ENCODE peak calls at places on chromosomes 7 and 10, in ten cellular contexts. Q is left ventricle myocardium inferior, U is NCI-H1092, R is hippocampal formation, P is left colon, O is fibroblast of gingiva, X is upper lobe of right lung, L is T-helper 2 cell, W is NCI-H2029, D is aorta. A is an unnamed sample.

GRCh38 chr7:101952355-101953247 is 135.2 kb downstream of the CUX1 start:
- DNase-seq in Q (no peak), U (no peak), R (no peak), P (no peak), O (peak; percentile 73), X (no peak), L (no peak), W (no peak), D (peak; percentile 71), A (no peak)

GRCh38 chr10:112304460-112304859 is 21.3 kb downstream of the TECTB start:
- DNase-seq in Q (no peak), U (no peak), R (no peak), P (no peak), O (peak; percentile 8), X (no peak), L (no peak), W (no peak), D (no peak), A (no peak)

GRCh38 chr7:151756866-151757265 is 120.0 kb downstream of the PRKAG2 start:
- DNase-seq in Q (no peak), U (no peak), R (no peak), P (no peak), O (no peak), X (no peak), L (no peak), W (no peak), D (no peak), A (no peak)

GRCh38 chr10:102404361-102405107 is 9.0 kb downstream of the NFKB2 start:
- DNase-seq in Q (no peak), U (no peak), R (no peak), P (no peak), O (no peak), X (no peak), L (no peak), W (no peak), D (peak; percentile 29), A (no peak)

GRCh38 chr7:108589874-108590273 is 20.2 kb downstream of the DNAJB9 start:
- DNase-seq in Q (no peak), U (no peak), R (no peak), P (no peak), O (no peak), X (no peak), L (no peak), W (no peak), D (no peak), A (no peak)

GRCh38 chr10:96344178-96344577 is 14.6 kb downstream of the OPALIN start:
- DNase-seq in Q (no peak), U (no peak), R (no peak), P (no peak), O (no peak), X (no peak), L (no peak), W (no peak), D (no peak), A (no peak)

GRCh38 chr7:34080513-34080912 is 175.2 kb downstream of the BMPER start:
- DNase-seq in Q (no peak), U (no peak), R (no peak), P (no peak), O (peak; percentile 77), X (no peak), L (no peak), W (no peak), D (no peak), A (no peak)

GRCh38 chr10:96743988-96744585 is 23.8 kb upstream of the PIK3AP1 start:
- DNase-seq in Q (no peak), U (no peak), R (no peak), P (no peak), O (no peak), X (no peak), L (no peak), W (no peak), D (no peak), A (no peak)

GRCh38 chr10:62545667-62546066 is 171.5 kb downstream of the ZNF365 start:
- DNase-seq in Q (no peak), U (no peak), R (no peak), P (no peak), O (peak; percentile 63), X (no peak), L (no peak), W (no peak), D (peak; percentile 53), A (no peak)

GRCh38 chr10:73865459-73866442 is 8.6 kb downstream of the CAMK2G start:
- DNase-seq in Q (peak; percentile 57), U (no peak), R (no peak), P (peak; percentile 62), O (no peak), X (peak; percentile 75), L (peak; percentile 35), W (no peak), D (peak; percentile 78), A (no peak)

GRCh38 chr10:20276127-20276979 is 460.1 kb downstream of the PLXDC2 start:
- DNase-seq in Q (no peak), U (no peak), R (no peak), P (no peak), O (peak; percentile 51), X (no peak), L (no peak), W (no peak), D (no peak), A (no peak)

GRCh38 chr7:105830405-105831218 is 45.8 kb downstream of the ATXN7L1 start:
- DNase-seq in Q (no peak), U (no peak), R (no peak), P (no peak), O (peak; percentile 94), X (no peak), L (no peak), W (peak; percentile 11), D (no peak), A (no peak)

GRCh38 chr7:80154656-80155325 is 20.2 kb downstream of the GNAI1 start:
- DNase-seq in Q (no peak), U (no peak), R (no peak), P (no peak), O (peak; percentile 71), X (no peak), L (no peak), W (no peak), D (no peak), A (no peak)

GRCh38 chr7:141490474-141490873 is 60.7 kb upstream of the AGK start:
- DNase-seq in Q (no peak), U (no peak), R (no peak), P (no peak), O (no peak), X (no peak), L (no peak), W (peak; percentile 6), D (no peak), A (no peak)

GRCh38 chr10:66755474-66755873 is 170.4 kb upstream of the LRRTM3 start:
- DNase-seq in Q (no peak), U (no peak), R (no peak), P (no peak), O (no peak), X (no peak), L (no peak), W (no peak), D (no peak), A (no peak)

GRCh38 chr10:14474656-14475055 is 143.9 kb upstream of the FRMD4A start:
- DNase-seq in Q (peak; percentile 24), U (no peak), R (no peak), P (no peak), O (no peak), X (no peak), L (no peak), W (no peak), D (no peak), A (no peak)

GRCh38 chr7:44378744-44379143 is 53.4 kb upstream of the CAMK2B start:
- DNase-seq in Q (no peak), U (no peak), R (no peak), P (no peak), O (peak; percentile 57), X (no peak), L (no peak), W (no peak), D (no peak), A (no peak)

GRCh38 chr10:132420469-132421376 is 23.7 kb downstream of the PWWP2B start:
- DNase-seq in Q (no peak), U (no peak), R (no peak), P (peak; percentile 72), O (peak; percentile 21), X (peak; percentile 85), L (no peak), W (no peak), D (no peak), A (no peak)

GRCh38 chr10:103053659-103054581 is 135.8 kb downstream of the CNNM2 start:
- DNase-seq in Q (peak; percentile 44), U (no peak), R (peak; percentile 60), P (peak; percentile 54), O (peak; percentile 73), X (peak; percentile 74), L (peak; percentile 23), W (no peak), D (peak; percentile 87), A (peak; percentile 30)

GRCh38 chr10:132398566-132398991 is 1.6 kb downstream of the PWWP2B start:
- DNase-seq in Q (peak; percentile 12), U (no peak), R (no peak), P (peak; percentile 46), O (no peak), X (peak; percentile 66), L (no peak), W (no peak), D (peak; percentile 49), A (no peak)

GRCh38 chr10:5948999-5949759 is 28.2 kb downstream of the IL15RA start:
- DNase-seq in Q (peak; percentile 59), U (peak; percentile 17), R (peak; percentile 38), P (peak; percentile 61), O (peak; percentile 61), X (peak; percentile 82), L (no peak), W (no peak), D (peak; percentile 73), A (no peak)

GRCh38 chr7:85094046-85094720 is 92.7 kb downstream of the SEMA3D start:
- DNase-seq in Q (no peak), U (no peak), R (no peak), P (no peak), O (no peak), X (no peak), L (no peak), W (no peak), D (peak; percentile 46), A (no peak)

GRCh38 chr7:95899919-95900513 is 127.7 kb downstream of the DYNC1I1 start:
- DNase-seq in Q (no peak), U (no peak), R (no peak), P (no peak), O (no peak), X (no peak), L (no peak), W (no peak), D (no peak), A (peak; percentile 19)

GRCh38 chr10:22174442-22174841 is 43.4 kb downstream of the EBLN1 start:
- DNase-seq in Q (no peak), U (no peak), R (no peak), P (no peak), O (no peak), X (no peak), L (no peak), W (no peak), D (no peak), A (no peak)

GRCh38 chr10:113099431-113100298 is 149.6 kb downstream of the TCF7L2 start:
- DNase-seq in Q (no peak), U (no peak), R (no peak), P (no peak), O (no peak), X (no peak), L (no peak), W (peak; percentile 33), D (no peak), A (peak; percentile 84)

GRCh38 chr10:121405096-121405495 is 193.1 kb downstream of the FGFR2 start:
- DNase-seq in Q (no peak), U (no peak), R (peak; percentile 24), P (no peak), O (no peak), X (no peak), L (no peak), W (no peak), D (no peak), A (no peak)

GRCh38 chr7:134701272-134701671 is 54.6 kb downstream of the BPGM start:
- DNase-seq in Q (no peak), U (peak; percentile 8), R (no peak), P (no peak), O (peak; percentile 41), X (no peak), L (no peak), W (no peak), D (no peak), A (no peak)

GRCh38 chr7:77538186-77538907 is 1.3 kb downstream of the PTPN12 start:
- DNase-seq in Q (peak; percentile 87), U (peak; percentile 55), R (peak; percentile 40), P (peak; percentile 92), O (peak; percentile 90), X (peak; percentile 91), L (no peak), W (peak; percentile 89), D (peak; percentile 90), A (peak; percentile 67)